ENCODE peak calls at places on chromosomes 6 and 20, in eight cellular contexts. L is A549, V is HepG2, C is endothelial cell of umbilical vein, J is GM12878, M is H1, N is HCT116, S is SK-N-SH. F is an unnamed sample.

GRCh38 chr6:85754894-85755293 is 112.2 kb upstream of the SYNCRIP start:
- DNase-seq in M (no peak), J (no peak), L (no peak), S (no peak), C (no peak), N (no peak), V (no peak), F (no peak)

GRCh38 chr20:45114465-45115385 is at the start of gene WFDC5:
- DNase-seq in S (no peak), V (no peak), L (no peak), J (no peak), N (no peak), C (no peak), M (peak; percentile 52), F (no peak)

GRCh38 chr20:11935754-11936551 is 18.3 kb downstream of the BTBD3 start:
- DNase-seq in S (no peak), J (no peak), C (no peak), M (no peak), L (no peak), N (no peak), V (peak; percentile 17), F (no peak)

GRCh38 chr20:58142843-58143185 is 85.6 kb downstream of the ANKRD60 start:
- DNase-seq in L (no peak), V (no peak), N (no peak), S (no peak), C (no peak), J (no peak), M (no peak), F (no peak)

GRCh38 chr6:70520575-70520974 is 46.2 kb upstream of the SDHAF4 start:
- DNase-seq in J (no peak), S (peak; percentile 9), C (peak; percentile 13), L (peak; percentile 1), M (no peak), V (peak; percentile 3), N (no peak), F (peak; percentile 38)

GRCh38 chr20:5061209-5061608 is 58.5 kb downstream of the PCNA start:
- DNase-seq in N (peak; percentile 89), V (peak; percentile 65), L (peak; percentile 59), J (no peak), S (no peak), M (no peak), C (peak; percentile 26), F (no peak)

GRCh38 chr20:23823621-23824324 is 2.8 kb downstream of the CST2 start:
- DNase-seq in C (no peak), L (no peak), S (no peak), M (no peak), N (no peak), J (no peak), V (no peak), F (no peak)

GRCh38 chr6:170298688-170299087 is 7.8 kb upstream of the DLL1 start:
- DNase-seq in L (no peak), J (no peak), M (no peak), V (no peak), S (no peak), N (no peak), C (no peak), F (peak; percentile 54)

GRCh38 chr20:62203378-62204030 is 16.6 kb downstream of the HRH3 start:
- DNase-seq in N (no peak), C (peak; percentile 52), V (no peak), J (no peak), S (no peak), M (no peak), L (no peak), F (no peak)

GRCh38 chr6:42367353-42368011 is 84.2 kb downstream of the TRERF1 start:
- DNase-seq in V (no peak), N (no peak), S (no peak), M (no peak), C (no peak), J (peak; percentile 59), L (no peak), F (peak; percentile 91)

GRCh38 chr20:29689411-29690225 is 1567.8 kb upstream of the DEFB115 start:
- DNase-seq in V (no peak), C (no peak), L (no peak), S (peak; percentile 82), M (no peak), N (no peak), J (no peak), F (no peak)

GRCh38 chr6:52231411-52232127 is 12.7 kb downstream of the IL17F start:
- DNase-seq in N (no peak), C (no peak), L (no peak), J (peak; percentile 55), S (no peak), V (no peak), M (no peak), F (no peak)

GRCh38 chr6:75382634-75382900 is 98.0 kb upstream of the TMEM30A start:
- DNase-seq in V (no peak), N (no peak), L (no peak), S (no peak), M (no peak), C (no peak), J (no peak), F (no peak)

GRCh38 chr6:8177721-8178120 is 75.4 kb upstream of the EEF1E1 start:
- DNase-seq in N (no peak), S (no peak), J (no peak), V (no peak), M (no peak), L (no peak), C (no peak), F (peak; percentile 9)

GRCh38 chr6:140041571-140042332 is 667.3 kb upstream of the CITED2 start:
- DNase-seq in C (no peak), V (no peak), M (no peak), S (no peak), N (no peak), J (no peak), L (no peak), F (no peak)

GRCh38 chr6:140044626-140045025 is 670.2 kb upstream of the CITED2 start:
- DNase-seq in L (no peak), C (no peak), J (no peak), V (no peak), M (no peak), S (no peak), N (no peak), F (no peak)

GRCh38 chr6:140043357-140043756 is 668.9 kb upstream of the CITED2 start:
- DNase-seq in V (no peak), C (peak; percentile 6), S (no peak), N (peak; percentile 91), L (peak; percentile 38), M (no peak), J (no peak), F (peak; percentile 89)

GRCh38 chr6:140045116-140045515 is 670.7 kb upstream of the CITED2 start:
- DNase-seq in N (no peak), C (no peak), M (no peak), V (no peak), J (no peak), L (no peak), S (no peak), F (no peak)

GRCh38 chr6:140043762-140044378 is 669.4 kb upstream of the CITED2 start:
- DNase-seq in M (no peak), J (no peak), V (no peak), L (peak; percentile 8), C (no peak), S (no peak), N (peak; percentile 43), F (peak; percentile 73)
- TF ChIP-seq MAX in M (no peak), J (no peak), V (no peak), L (no peak), C (no peak), S (no peak), N (no peak), F (no peak)

GRCh38 chr6:90286884-90287488 is 9.7 kb downstream of the BACH2 start:
- DNase-seq in M (peak; percentile 87), C (peak; percentile 27), S (peak; percentile 41), J (no peak), V (peak; percentile 28), N (peak; percentile 72), L (peak; percentile 25), F (peak; percentile 63)

GRCh38 chr6:90285611-90286381 is 10.8 kb downstream of the BACH2 start:
- DNase-seq in N (peak; percentile 76), J (peak; percentile 71), C (peak; percentile 90), L (peak; percentile 38), M (no peak), V (peak; percentile 18), S (peak; percentile 36), F (peak; percentile 87)

GRCh38 chr6:90284745-90285481 is 11.7 kb downstream of the BACH2 start:
- DNase-seq in N (peak; percentile 56), M (no peak), V (no peak), J (peak; percentile 76), L (no peak), S (no peak), C (peak; percentile 87), F (peak; percentile 65)

GRCh38 chr6:90288404-90288803 is 8.2 kb downstream of the BACH2 start:
- DNase-seq in L (no peak), V (no peak), C (no peak), J (no peak), M (no peak), S (no peak), N (no peak), F (peak; percentile 18)

DNA sequence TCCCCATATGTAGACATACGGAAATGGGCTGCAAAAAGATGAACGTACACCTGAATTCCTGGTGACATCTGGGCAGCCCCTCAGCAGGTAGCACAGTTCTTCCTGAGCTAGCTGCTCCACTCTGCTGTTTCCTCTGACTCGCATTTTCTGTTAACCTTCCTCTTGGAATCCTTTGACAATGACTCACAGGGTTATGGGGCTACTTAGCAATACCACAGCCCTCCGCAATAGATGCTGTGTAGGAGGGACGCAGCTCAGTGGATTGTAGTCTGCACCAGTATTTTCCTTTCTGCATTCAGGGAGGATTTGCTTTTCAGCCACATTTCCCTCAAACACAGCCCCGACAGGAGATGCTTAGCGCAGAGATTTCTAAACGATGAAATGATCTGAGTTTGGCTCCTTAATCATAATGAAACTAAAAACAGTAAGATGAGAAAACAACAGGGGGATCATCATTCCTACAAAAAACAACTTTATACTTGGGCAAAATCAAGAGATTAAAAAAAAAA is 12.4 kb downstream of the BACH2 start:
- DNase-seq in N (peak; percentile 86), M (no peak), L (peak; percentile 62), C (peak; percentile 90), J (no peak), V (no peak), S (no peak), F (peak; percentile 85)
- TF ChIP-seq MAX in N (peak; percentile 31), M (no peak), L (no peak), C (no peak), J (no peak), V (no peak), S (peak; percentile 2), F (no peak)

DNA sequence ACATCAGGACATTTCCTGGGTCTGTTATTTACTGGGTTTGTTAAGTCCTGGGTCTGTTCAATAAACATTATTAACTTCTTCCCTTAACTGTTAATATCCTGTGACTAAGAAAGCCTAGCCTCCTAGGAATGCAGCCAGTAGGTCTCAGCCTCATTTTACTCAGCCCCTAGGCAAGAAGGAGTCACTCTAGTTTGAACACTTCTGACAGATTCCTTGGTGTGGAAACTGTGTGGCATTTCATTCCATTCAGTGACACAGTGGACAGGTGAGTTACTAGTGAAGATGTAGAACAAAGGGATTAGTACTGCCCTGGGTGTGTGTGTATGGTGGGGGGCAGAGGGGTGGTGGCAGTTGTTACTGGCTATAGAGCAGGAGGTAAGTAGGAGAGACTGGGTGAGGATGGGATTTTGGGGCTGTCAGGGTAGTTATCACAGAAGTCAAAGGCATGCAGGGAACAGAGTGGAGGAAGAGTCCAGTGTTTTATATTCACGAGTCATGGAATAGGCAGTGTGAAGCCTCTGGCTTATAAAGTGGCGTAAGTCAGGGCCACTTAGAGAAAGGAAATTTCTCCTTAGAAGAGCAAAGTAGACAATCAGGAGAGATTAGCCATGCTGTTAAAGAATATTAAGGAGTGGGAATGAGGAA is 28.4 kb downstream of the RNF182 start:
- DNase-seq in L (no peak), C (no peak), N (peak; percentile 48), V (no peak), S (no peak), M (no peak), J (no peak), F (no peak)
- TF ChIP-seq MAX in L (no peak), C (no peak), N (peak; percentile 32), V (no peak), S (no peak), M (no peak), J (no peak), F (no peak)

GRCh38 chr6:37236921-37237320 is 20.7 kb upstream of the TBC1D22B start:
- DNase-seq in J (no peak), S (no peak), C (peak; percentile 67), N (no peak), M (no peak), V (no peak), L (no peak), F (no peak)
- TF ChIP-seq MAX in J (no peak), S (no peak), C (no peak), N (no peak), M (no peak), V (no peak), L (no peak), F (no peak)

F was measured in NB4.